ENCODE peak calls at places on chromosome 15, in seven cellular contexts. W is right cardiac atrium, I is NCI-H146, A is progenitor cell of endocrine pancreas, F is Calu3, B is astrocyte, R is A549. E is an unnamed sample.

GRCh38 chr15:99492716-99493115 is 73.1 kb upstream of the MEF2A start:
- DNase-seq in W (no peak), I (no peak), A (no peak), F (no peak), B (no peak), R (no peak), E (no peak)

GRCh38 chr15:47437492-47437891 is 279.8 kb upstream of the SEMA6D start:
- DNase-seq in W (no peak), I (peak; percentile 32), A (no peak), F (no peak), B (no peak), R (no peak), E (no peak)

GRCh38 chr15:66644815-66645345 is 57.2 kb upstream of the SMAD6 start:
- DNase-seq in W (no peak), I (no peak), A (no peak), F (no peak), B (peak; percentile 52), R (no peak), E (peak; percentile 63)

GRCh38 chr15:42092666-42093445 is 1.5 kb downstream of the PLA2G4D start:
- DNase-seq in W (peak; percentile 80), I (no peak), A (no peak), F (no peak), B (no peak), R (no peak), E (peak; percentile 82)

GRCh38 chr15:99158626-99159412 is 53.9 kb downstream of the SYNM start:
- DNase-seq in W (no peak), I (no peak), A (no peak), F (no peak), B (no peak), R (no peak), E (no peak)

GRCh38 chr15:39645138-39645975 is 64.5 kb downstream of the THBS1 start:
- DNase-seq in W (peak; percentile 73), I (no peak), A (no peak), F (no peak), B (no peak), R (no peak), E (no peak)

GRCh38 chr15:60362318-60363023 is 35.3 kb downstream of the ANXA2 start:
- DNase-seq in W (no peak), I (no peak), A (no peak), F (no peak), B (peak; percentile 81), R (peak; percentile 64), E (peak; percentile 86)

GRCh38 chr15:43518073-43518761 is 809 bp downstream of the MAP1A start:
- DNase-seq in W (peak; percentile 60), I (peak; percentile 74), A (no peak), F (no peak), B (peak; percentile 60), R (no peak), E (peak; percentile 20)

GRCh38 chr15:31262143-31262530 is 64.5 kb upstream of the KLF13 start:
- DNase-seq in W (no peak), I (no peak), A (no peak), F (no peak), B (no peak), R (no peak), E (no peak)

GRCh38 chr15:62495670-62496328 is 330.7 kb upstream of the C2CD4B start:
- DNase-seq in W (peak; percentile 75), I (peak; percentile 24), A (no peak), F (no peak), B (peak; percentile 92), R (no peak), E (peak; percentile 25)

GRCh38 chr15:77178421-77178820 is 107.5 kb upstream of the TSPAN3 start:
- DNase-seq in W (no peak), I (no peak), A (no peak), F (no peak), B (no peak), R (no peak), E (no peak)